ENCODE peak calls at places on chromosomes 2 and 18, in eight cellular contexts. Z, R, F, N, U, B, T and K are unnamed samples.

GRCh38 chr2:37398990-37399389 is 54.6 kb downstream of the QPCT start:
- DNase-seq in Z (no peak), R (no peak), F (no peak), N (no peak), U (no peak), B (no peak), T (no peak), K (no peak)

GRCh38 chr2:119174216-119174992 is 15.9 kb upstream of the C1QL2 start:
- DNase-seq in Z (peak; percentile 39), R (peak; percentile 27), F (no peak), N (peak; percentile 43), U (peak; percentile 49), B (peak; percentile 35), T (peak; percentile 75), K (peak; percentile 55)

GRCh38 chr2:43169091-43169936 is 57.1 kb downstream of the ZFP36L2 start:
- DNase-seq in Z (peak; percentile 68), R (peak; percentile 78), F (no peak), N (no peak), U (peak; percentile 91), B (no peak), T (peak; percentile 77), K (peak; percentile 75)

GRCh38 chr18:45954070-45954712 is 12.9 kb downstream of the EPG5 start:
- DNase-seq in Z (peak; percentile 64), R (no peak), F (peak; percentile 88), N (no peak), U (no peak), B (peak; percentile 78), T (no peak), K (peak; percentile 57)

GRCh38 chr2:96868555-96869280 is 1.2 kb downstream of the SEMA4C start:
- DNase-seq in Z (peak; percentile 82), R (peak; percentile 84), F (peak; percentile 91), N (peak; percentile 58), U (peak; percentile 82), B (peak; percentile 97), T (peak; percentile 91), K (peak; percentile 87)

GRCh38 chr2:73949802-73950201 is 23.1 kb downstream of the DGUOK start:
- DNase-seq in Z (no peak), R (no peak), F (no peak), N (no peak), U (no peak), B (no peak), T (no peak), K (no peak)

GRCh38 chr2:130372833-130373807 is 17.3 kb downstream of the PTPN18 start:
- DNase-seq in Z (no peak), R (no peak), F (peak; percentile 6), N (no peak), U (no peak), B (no peak), T (no peak), K (no peak)

GRCh38 chr18:46563317-46563716 is 93.7 kb downstream of the LOXHD1 start:
- DNase-seq in Z (no peak), R (no peak), F (no peak), N (no peak), U (no peak), B (no peak), T (no peak), K (no peak)

GRCh38 chr2:182824759-182825143 is 41.7 kb downstream of the FRZB start:
- DNase-seq in Z (no peak), R (no peak), F (no peak), N (no peak), U (no peak), B (no peak), T (no peak), K (no peak)

GRCh38 chr2:215565897-215566296 is 130.0 kb upstream of the FN1 start:
- DNase-seq in Z (no peak), R (no peak), F (no peak), N (no peak), U (no peak), B (no peak), T (no peak), K (no peak)

GRCh38 chr2:45232824-45233223 is 223.6 kb upstream of the SIX2 start:
- DNase-seq in Z (no peak), R (no peak), F (no peak), N (no peak), U (no peak), B (peak; percentile 29), T (no peak), K (no peak)

GRCh38 chr2:162029287-162029901 is 44.6 kb downstream of the DPP4 start:
- DNase-seq in Z (peak; percentile 90), R (no peak), F (peak; percentile 34), N (no peak), U (no peak), B (peak; percentile 59), T (no peak), K (peak; percentile 87)

GRCh38 chr2:112725545-112726457 is 5.0 kb downstream of the NT5DC4 start:
- DNase-seq in Z (peak; percentile 34), R (peak; percentile 67), F (no peak), N (no peak), U (no peak), B (no peak), T (no peak), K (no peak)

GRCh38 chr18:59623456-59624383 is 73.5 kb downstream of the CCBE1 start:
- DNase-seq in Z (no peak), R (no peak), F (peak; percentile 53), N (no peak), U (no peak), B (peak; percentile 77), T (no peak), K (peak; percentile 86)

GRCh38 chr2:205747827-205748386 is 65.6 kb downstream of the NRP2 start:
- DNase-seq in Z (no peak), R (no peak), F (no peak), N (no peak), U (no peak), B (no peak), T (no peak), K (no peak)

GRCh38 chr18:24176727-24177416 is 38.0 kb downstream of the CABYR start:
- DNase-seq in Z (peak; percentile 37), R (peak; percentile 71), F (peak; percentile 48), N (no peak), U (peak; percentile 86), B (peak; percentile 69), T (peak; percentile 67), K (peak; percentile 65)

GRCh38 chr2:107362973-107363372 is 463.7 kb upstream of the RGPD4 start:
- DNase-seq in Z (no peak), R (no peak), F (no peak), N (no peak), U (no peak), B (peak; percentile 9), T (no peak), K (no peak)

GRCh38 chr2:218260166-218260565 is 649 bp upstream of the GPBAR1 start:
- DNase-seq in Z (no peak), R (no peak), F (no peak), N (no peak), U (no peak), B (no peak), T (peak; percentile 12), K (no peak)

GRCh38 chr2:218256612-218257350 is 4.0 kb upstream of the GPBAR1 start:
- DNase-seq in Z (no peak), R (no peak), F (no peak), N (no peak), U (no peak), B (no peak), T (no peak), K (no peak)

GRCh38 chr2:218255441-218255840 is 5.4 kb upstream of the GPBAR1 start:
- DNase-seq in Z (no peak), R (no peak), F (peak; percentile 29), N (no peak), U (no peak), B (no peak), T (no peak), K (no peak)

GRCh38 chr2:218259099-218259921 is 1.5 kb upstream of the GPBAR1 start:
- DNase-seq in Z (no peak), R (no peak), F (peak; percentile 58), N (no peak), U (no peak), B (peak; percentile 89), T (no peak), K (no peak)

DNA sequence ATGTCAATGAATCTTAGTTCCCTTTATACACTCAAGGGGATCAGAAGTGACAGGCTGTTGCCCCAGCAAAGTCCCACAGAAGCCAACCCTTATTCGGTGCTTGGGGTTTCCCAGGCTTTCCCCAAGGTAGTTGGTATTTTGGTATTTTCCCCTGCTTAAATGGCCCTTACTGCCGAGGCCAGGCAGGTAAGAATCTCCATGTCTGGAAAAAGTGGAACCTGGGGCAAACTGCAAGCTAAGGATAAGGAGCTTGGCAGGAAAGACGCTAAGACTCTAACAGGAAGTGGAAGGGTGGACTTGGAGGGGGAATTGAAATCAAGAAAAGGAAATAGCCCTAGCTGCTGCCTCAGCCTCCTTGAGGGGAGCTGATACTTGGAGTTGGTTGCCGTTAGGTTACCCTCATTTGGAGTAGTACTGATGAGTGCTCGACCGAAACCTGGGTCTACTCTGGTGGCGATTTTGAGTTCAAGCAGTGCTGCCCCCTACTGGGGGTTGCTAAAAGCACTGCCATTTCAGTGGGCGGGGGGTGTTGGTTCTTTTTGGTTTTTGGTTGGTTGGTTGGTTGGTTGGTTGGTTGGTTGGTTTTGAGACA is 3.3 kb upstream of the GPBAR1 start:
- DNase-seq in Z (peak; percentile 20), R (peak; percentile 54), F (no peak), N (peak; percentile 69), U (no peak), B (no peak), T (no peak), K (peak; percentile 56)
- TF ChIP-seq CTCF in Z (peak; percentile 48), R (peak; percentile 76), F (peak; percentile 68), N (peak; percentile 73), U (no peak), B (peak; percentile 49), T (peak; percentile 55), K (peak; percentile 63)

GRCh38 chr2:151761193-151761592 is 26.9 kb upstream of the NEB start:
- DNase-seq in Z (no peak), R (no peak), F (no peak), N (no peak), U (no peak), B (no peak), T (no peak), K (no peak)
- TF ChIP-seq CTCF in Z (no peak), R (no peak), F (no peak), N (no peak), U (no peak), B (no peak), T (no peak), K (no peak)

DNA sequence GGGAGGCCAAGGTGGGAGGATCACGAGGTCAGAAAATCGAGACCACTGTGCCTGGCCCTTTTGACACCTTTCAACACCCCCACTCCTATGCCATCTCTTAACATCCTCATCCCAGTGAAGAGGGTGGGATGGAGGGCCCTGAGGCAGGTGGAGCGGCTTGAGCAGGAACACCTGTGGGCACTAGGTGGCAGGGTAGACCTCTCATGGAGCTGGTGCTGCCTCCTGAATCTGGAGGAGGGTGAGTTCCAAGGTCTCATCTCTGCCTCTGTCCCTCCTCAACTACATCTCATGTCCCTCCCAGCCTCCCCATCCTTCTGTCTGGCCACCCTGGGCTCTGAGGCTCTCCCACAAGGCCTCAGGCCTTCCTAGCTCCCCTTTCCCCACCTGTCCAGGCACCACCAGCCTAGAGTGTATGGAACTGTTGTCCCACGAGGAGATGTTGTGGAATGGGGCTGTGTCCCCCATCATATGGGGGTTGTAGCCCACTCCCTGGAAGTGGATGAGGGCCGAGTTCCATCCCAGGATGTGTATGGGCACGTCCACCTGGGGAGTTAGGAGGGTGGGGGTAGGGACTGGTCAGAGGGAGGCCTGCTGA is 17.0 kb upstream of the CRYBA2 start:
- DNase-seq in Z (peak; percentile 60), R (no peak), F (no peak), N (no peak), U (peak; percentile 57), B (no peak), T (no peak), K (peak; percentile 51)
- TF ChIP-seq CTCF in Z (peak; percentile 36), R (peak; percentile 74), F (peak; percentile 40), N (peak; percentile 8), U (peak; percentile 21), B (peak; percentile 36), T (peak; percentile 19), K (peak; percentile 50)

GRCh38 chr18:36620801-36621200 is 208.0 kb downstream of the TPGS2 start:
- DNase-seq in Z (no peak), R (no peak), F (no peak), N (no peak), U (no peak), B (no peak), T (no peak), K (no peak)
- TF ChIP-seq CTCF in Z (no peak), R (no peak), F (no peak), N (no peak), U (no peak), B (no peak), T (no peak), K (no peak)